ENCODE peak calls at places on chromosome 10, in five cellular contexts. Z, F, K, Y and T are unnamed samples. For H3K4me1, the result is how much of the 10 kb centered on the place peaks cover.

GRCh38 chr10:48901152-48901705 is 38.4 kb downstream of the LRRC18 start:
- DNase-seq in F (no peak), K (no peak), Y (no peak), Z (no peak), T (no peak)

GRCh38 chr10:96368971-96369370 is 10.2 kb upstream of the OPALIN start:
- DNase-seq in Z (no peak), Y (no peak), F (no peak), K (no peak), T (no peak)

GRCh38 chr10:87634311-87634710 is 25.4 kb upstream of the PAPSS2 start:
- DNase-seq in K (no peak), Y (no peak), F (no peak), Z (no peak), T (no peak)

GRCh38 chr10:5818894-5819293 is 5.7 kb upstream of the GDI2 start:
- DNase-seq in Z (no peak), F (no peak), K (no peak), Y (no peak), T (no peak)

GRCh38 chr10:50224330-50224952 is 26.9 kb downstream of the ASAH2 start:
- DNase-seq in K (no peak), F (no peak), Z (peak), Y (peak), T (peak)

GRCh38 chr10:103502849-103503660 is 9.6 kb downstream of the NEURL1 start:
- DNase-seq in K (no peak), Z (no peak), Y (no peak), F (no peak), T (no peak)

GRCh38 chr10:31320179-31320597 is 1.2 kb downstream of the ZEB1 start:
- DNase-seq in F (no peak), Y (no peak), K (peak), Z (peak), T (peak)

GRCh38 chr10:97456034-97456685 is 10.2 kb downstream of the ZDHHC16 start:
- DNase-seq in Y (no peak), Z (no peak), F (no peak), K (no peak), T (no peak)

GRCh38 chr10:125159486-125159931 is 854 bp downstream of the CTBP2 start:
- DNase-seq in Y (peak), F (no peak), K (no peak), Z (no peak), T (no peak)

GRCh38 chr10:124953421-124953820 is 11.5 kb downstream of the ZRANB1 start:
- DNase-seq in F (no peak), Y (no peak), Z (no peak), K (no peak), T (no peak)

GRCh38 chr10:8279598-8279997 is 225.1 kb downstream of the GATA3 start:
- DNase-seq in Z (no peak), Y (no peak), F (no peak), K (no peak), T (peak)

GRCh38 chr10:24821986-24822385 is 98.3 kb upstream of the ARHGAP21 start:
- DNase-seq in Y (no peak), K (no peak), F (no peak), Z (no peak), T (no peak)

GRCh38 chr10:122018951-122019413 is 30.0 kb downstream of the TACC2 start:
- DNase-seq in Y (no peak), K (no peak), Z (no peak), F (no peak), T (no peak)

GRCh38 chr10:103653581-103654020 is 160.1 kb downstream of the NEURL1 start:
- DNase-seq in Y (no peak), Z (no peak), F (no peak), K (no peak), T (no peak)

GRCh38 chr10:68202965-68203358 is 29.0 kb downstream of the ATOH7 start:
- DNase-seq in Z (peak), Y (no peak), K (no peak), F (no peak), T (peak)

GRCh38 chr10:94963901-94964300 is 25.4 kb downstream of the CYP2C9 start:
- DNase-seq in Z (peak), F (no peak), Y (peak), K (no peak), T (no peak)

GRCh38 chr10:116752969-116753665 is 10.8 kb upstream of the HSPA12A start:
- DNase-seq in Y (no peak), Z (no peak), F (no peak), K (no peak), T (no peak)

GRCh38 chr10:67763499-67764011 is 67.6 kb upstream of the CTNNA3 start:
- DNase-seq in Z (peak), F (peak), K (peak), Y (peak), T (peak)

GRCh38 chr10:101830322-101831168 is 12.3 kb upstream of the OGA start:
- DNase-seq in Z (peak), Y (peak), K (peak), F (peak), T (peak)
- H3K4me1 ChIP-seq in Z (under half), Y (under half), K (half or more), F (under half), T (under half)

DNA sequence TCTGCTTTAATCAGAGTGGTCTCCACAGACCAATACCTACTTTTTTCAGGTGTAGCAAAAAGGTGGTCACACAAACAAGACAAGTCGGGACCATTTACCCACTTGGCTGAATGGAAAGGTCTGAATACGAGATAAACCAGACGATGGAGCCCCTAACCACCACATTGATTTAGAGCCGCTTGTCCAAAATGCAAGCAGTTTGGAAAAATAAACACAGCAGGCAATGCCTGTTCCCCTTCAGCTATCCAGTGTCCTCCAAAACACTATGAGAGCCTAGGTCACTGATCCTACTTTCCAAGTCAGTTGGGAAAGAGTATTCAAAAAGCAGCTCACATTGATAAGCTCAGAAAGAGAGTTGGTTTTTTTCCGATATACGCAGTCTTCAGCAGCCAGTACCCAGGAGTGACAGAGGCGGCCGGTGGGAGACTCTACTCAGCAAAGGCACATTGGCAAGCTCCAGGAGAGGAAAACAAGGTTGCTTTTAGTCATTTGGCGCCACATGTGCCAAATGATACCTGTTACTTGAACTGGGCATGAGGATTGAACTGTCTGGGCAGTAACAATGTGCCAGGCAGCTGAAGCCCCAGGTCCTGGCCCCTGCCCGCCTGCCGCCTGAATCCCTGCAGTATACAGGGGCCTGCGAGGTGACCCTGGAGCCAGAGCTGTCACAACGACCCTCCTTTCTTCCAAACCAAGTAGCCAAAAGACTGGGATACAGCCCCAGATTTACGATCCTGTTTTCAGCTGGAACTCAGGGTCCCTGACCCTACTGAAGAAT is 109.9 kb downstream of the PIP4K2A start:
- DNase-seq in Z (no peak), K (no peak), Y (no peak), F (no peak), T (no peak)
- H3K27ac ChIP-seq in Z (no peak), K (no peak), Y (no peak), F (peak), T (peak)

GRCh38 chr10:85047170-85047834 is 718.9 kb downstream of the CCSER2 start:
- DNase-seq in Z (no peak), F (no peak), K (no peak), Y (no peak), T (no peak)
- H3K4me3 ChIP-seq in Z (no peak), F (no peak), K (no peak), Y (no peak), T (no peak)

DNA sequence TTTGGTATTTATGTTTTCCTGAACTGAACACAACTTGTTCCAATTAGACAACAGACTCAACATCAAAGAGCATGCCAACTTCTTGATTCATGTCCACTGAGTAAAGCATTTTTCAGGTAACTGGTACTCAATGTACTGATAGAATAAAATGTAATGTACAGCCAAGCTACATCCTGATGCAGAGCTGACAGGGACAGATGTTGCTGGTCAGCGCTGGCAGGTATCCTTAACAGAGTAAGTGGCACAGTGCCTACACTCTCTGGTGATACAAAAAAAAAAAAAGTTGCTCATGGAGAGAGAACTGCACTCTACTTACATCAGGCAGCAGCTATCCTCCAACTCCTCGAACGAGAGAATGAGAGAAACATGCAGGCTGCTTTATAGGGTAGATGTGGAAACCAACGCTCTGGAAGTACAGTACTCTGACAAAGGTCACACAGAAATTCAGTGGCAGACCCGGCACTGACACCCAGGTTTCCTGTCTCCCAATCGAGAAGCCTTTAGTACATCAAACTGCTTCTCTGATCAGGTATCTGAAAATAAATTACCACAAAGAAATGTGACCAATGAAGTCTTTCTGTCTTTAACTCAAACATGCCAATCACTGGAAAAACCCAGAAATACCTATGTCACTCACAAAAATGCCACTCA is 4.6 kb downstream of the ITGB1 start:
- DNase-seq in F (no peak), Y (no peak), K (peak), Z (no peak), T (no peak)
- H3K4me1 ChIP-seq in F (under half), Y (half or more), K (half or more), Z (under half), T (half or more)